ENCODE peak calls at places on chromosome 9, in nine cellular contexts. N, U, F, R, K, I, L, Y and T are unnamed samples.

GRCh38 chr9:81335879-81336421 is 353.4 kb downstream of the TLE1 start:
- DNase-seq in L (no peak), K (no peak), N (no peak), U (no peak), Y (no peak), F (no peak), R (no peak), I (no peak), T (no peak)

GRCh38 chr9:127950513-127951210 is 13.0 kb upstream of the DPM2 start:
- DNase-seq in R (no peak), I (no peak), L (no peak), N (no peak), U (no peak), F (no peak), Y (no peak), K (no peak), T (no peak)

GRCh38 chr9:137697193-137697592 is 78.4 kb downstream of the EHMT1 start:
- DNase-seq in I (no peak), F (no peak), R (peak; percentile 26), K (no peak), L (no peak), Y (no peak), N (no peak), U (no peak), T (peak; percentile 44)

GRCh38 chr9:137217276-137218211 is 4.5 kb downstream of the RNF208 start:
- DNase-seq in Y (peak; percentile 53), F (no peak), U (peak; percentile 82), K (no peak), R (peak; percentile 97), N (no peak), I (no peak), L (no peak), T (no peak)

GRCh38 chr9:24500761-24501160 is 44.9 kb downstream of the IZUMO3 start:
- DNase-seq in K (no peak), I (no peak), L (no peak), Y (no peak), F (no peak), R (no peak), U (no peak), N (no peak), T (no peak)

GRCh38 chr9:32877103-32877502 is 93.8 kb downstream of the TMEM215 start:
- DNase-seq in U (no peak), Y (no peak), N (no peak), R (no peak), K (no peak), I (no peak), F (no peak), L (no peak), T (no peak)

GRCh38 chr9:110655723-110656641 is 12.6 kb upstream of the MUSK start:
- DNase-seq in R (no peak), N (no peak), F (no peak), Y (peak; percentile 96), K (no peak), U (no peak), L (no peak), I (peak; percentile 83), T (no peak)

GRCh38 chr9:76215066-76215465 is 179.2 kb downstream of the RFK start:
- DNase-seq in U (no peak), K (no peak), F (no peak), N (no peak), I (peak; percentile 53), Y (peak; percentile 64), L (no peak), R (no peak), T (no peak)

GRCh38 chr9:88280816-88281382 is 107.3 kb upstream of the SPIN1 start:
- DNase-seq in R (peak; percentile 50), I (peak; percentile 42), L (peak; percentile 9), F (no peak), K (no peak), U (no peak), N (no peak), Y (peak; percentile 67), T (no peak)

GRCh38 chr9:14373726-14374125 is 59.8 kb upstream of the NFIB start:
- DNase-seq in U (no peak), R (no peak), K (no peak), I (no peak), N (no peak), Y (no peak), L (no peak), F (no peak), T (no peak)

GRCh38 chr9:2879803-2880202 is 35.9 kb upstream of the PUM3 start:
- DNase-seq in K (no peak), I (no peak), F (no peak), N (no peak), R (no peak), Y (no peak), U (no peak), L (no peak), T (no peak)

GRCh38 chr9:3502560-3503398 is 23.0 kb downstream of the RFX3 start:
- DNase-seq in R (no peak), N (no peak), L (no peak), Y (no peak), I (peak; percentile 56), U (no peak), K (no peak), F (no peak), T (no peak)

GRCh38 chr9:133379153-133380086 is 3.3 kb downstream of the STKLD1 start:
- DNase-seq in K (no peak), U (no peak), Y (no peak), R (no peak), F (no peak), I (no peak), N (no peak), L (no peak), T (no peak)

GRCh38 chr9:74355107-74355506 is 142.0 kb upstream of the RORB start:
- DNase-seq in U (no peak), K (no peak), R (no peak), I (no peak), N (no peak), F (no peak), Y (no peak), L (no peak), T (no peak)

GRCh38 chr9:113537227-113537810 is 73.8 kb downstream of the RGS3 start:
- DNase-seq in L (no peak), F (no peak), I (no peak), K (no peak), R (no peak), U (no peak), N (no peak), Y (no peak), T (no peak)

GRCh38 chr9:137550958-137551655 is 572 bp upstream of the MRPL41 start:
- DNase-seq in L (no peak), R (peak; percentile 100), K (peak; percentile 76), F (peak; percentile 93), Y (peak; percentile 32), U (no peak), N (peak; percentile 64), I (peak; percentile 84), T (peak; percentile 87)

GRCh38 chr9:133371261-133371711 is 4.6 kb downstream of the SURF4 start:
- DNase-seq in R (no peak), N (no peak), U (no peak), I (no peak), L (peak; percentile 89), Y (peak; percentile 77), F (no peak), K (no peak), T (no peak)

GRCh38 chr9:80175286-80175906 is 603.6 kb downstream of the TLE4 start:
- DNase-seq in L (no peak), I (peak; percentile 66), N (peak; percentile 13), U (peak; percentile 16), K (no peak), Y (peak; percentile 40), R (no peak), F (peak; percentile 61), T (no peak)

GRCh38 chr9:16039103-16039987 is 486.5 kb downstream of the CCDC171 start:
- DNase-seq in K (no peak), N (no peak), L (peak; percentile 27), R (peak; percentile 37), Y (peak; percentile 52), F (no peak), I (peak; percentile 31), U (peak; percentile 13), T (no peak)

GRCh38 chr9:133771486-133772482 is 33.6 kb upstream of the SARDH start:
- DNase-seq in U (no peak), K (peak; percentile 43), Y (no peak), I (no peak), N (no peak), L (peak; percentile 4), F (no peak), R (peak; percentile 64), T (peak; percentile 64)

GRCh38 chr9:135303280-135303647 is 176.3 kb upstream of the PPP1R26 start:
- DNase-seq in L (no peak), I (no peak), U (no peak), K (no peak), Y (no peak), F (no peak), N (no peak), R (no peak), T (no peak)

GRCh38 chr9:70073756-70074155 is 30.1 kb downstream of the MAMDC2 start:
- DNase-seq in L (no peak), F (no peak), U (no peak), N (no peak), K (no peak), I (no peak), R (no peak), Y (peak; percentile 29), T (no peak)

GRCh38 chr9:77435688-77436087 is 212.4 kb downstream of the GNA14 start:
- DNase-seq in U (no peak), N (no peak), K (no peak), R (no peak), F (no peak), L (no peak), I (peak; percentile 31), Y (peak; percentile 32), T (no peak)

GRCh38 chr9:123863164-123863855 is 66.6 kb downstream of the DENND1A start:
- DNase-seq in U (no peak), L (no peak), N (no peak), F (no peak), Y (no peak), R (peak; percentile 28), I (no peak), K (no peak), T (no peak)

GRCh38 chr9:37917315-37917731 is 13.4 kb upstream of the SLC25A51 start:
- DNase-seq in U (no peak), F (no peak), N (no peak), L (no peak), K (no peak), R (peak; percentile 32), I (no peak), Y (no peak), T (peak; percentile 76)

GRCh38 chr9:19759066-19759465 is 29.8 kb downstream of the SLC24A2 start:
- DNase-seq in N (no peak), R (no peak), F (no peak), K (no peak), L (no peak), Y (no peak), U (no peak), I (no peak), T (no peak)

GRCh38 chr9:89346703-89347102 is 28.4 kb downstream of the SECISBP2 start:
- DNase-seq in I (no peak), K (peak; percentile 41), F (no peak), R (no peak), U (no peak), Y (no peak), N (no peak), L (no peak), T (no peak)

GRCh38 chr9:6230037-6230778 is 14.6 kb downstream of the IL33 start:
- DNase-seq in L (no peak), K (no peak), R (no peak), F (no peak), N (no peak), U (no peak), Y (peak; percentile 80), I (peak; percentile 68), T (no peak)

GRCh38 chr9:104774831-104775573 is 11.1 kb downstream of the NIPSNAP3B start:
- DNase-seq in I (no peak), F (no peak), Y (peak; percentile 78), L (no peak), K (no peak), U (no peak), R (no peak), N (no peak), T (no peak)